ENCODE peak calls at places on chromosomes 1 and 21, in four cellular contexts. One of them, this sample, is unnamed.

GRCh38 chr1:208231929-208232360 is 12.2 kb downstream of the PLXNA2 start:
- DNase-seq in CD8-positive, alpha-beta memory T cell: no peak
- DNase-seq in body of pancreas: peak; percentile 60
- DNase-seq in tibial artery: no peak
- DNase-seq in this sample: peak; percentile 61

GRCh38 chr1:77847621-77848080 is 40.8 kb upstream of the NEXN start:
- DNase-seq in tibial artery: no peak
- DNase-seq in body of pancreas: no peak
- DNase-seq in CD8-positive, alpha-beta memory T cell: no peak
- DNase-seq in this sample: no peak

GRCh38 chr1:155226910-155227260 is 18.4 kb downstream of the MTX1 start:
- DNase-seq in CD8-positive, alpha-beta memory T cell: no peak
- DNase-seq in tibial artery: peak; percentile 56
- DNase-seq in body of pancreas: peak; percentile 42
- DNase-seq in this sample: peak; percentile 75

GRCh38 chr1:53593758-53594380 is 134.7 kb downstream of the DMRTB1 start:
- DNase-seq in body of pancreas: no peak
- DNase-seq in tibial artery: no peak
- DNase-seq in CD8-positive, alpha-beta memory T cell: no peak
- DNase-seq in this sample: peak; percentile 74

GRCh38 chr1:147109762-147110161 is 62.5 kb downstream of the PRKAB2 start:
- DNase-seq in CD8-positive, alpha-beta memory T cell: no peak
- DNase-seq in tibial artery: no peak
- DNase-seq in body of pancreas: no peak
- DNase-seq in this sample: no peak

GRCh38 chr1:171438441-171438840 is 46.9 kb upstream of the PRRC2C start:
- DNase-seq in CD8-positive, alpha-beta memory T cell: no peak
- DNase-seq in body of pancreas: peak; percentile 15
- DNase-seq in tibial artery: peak; percentile 71
- DNase-seq in this sample: no peak

GRCh38 chr1:178862864-178863263 is 8.0 kb downstream of the ANGPTL1 start:
- DNase-seq in tibial artery: no peak
- DNase-seq in body of pancreas: no peak
- DNase-seq in CD8-positive, alpha-beta memory T cell: no peak
- DNase-seq in this sample: no peak

GRCh38 chr21:45551316-45551715 is 9.1 kb upstream of the SLC19A1 start:
- DNase-seq in body of pancreas: peak; percentile 39
- DNase-seq in tibial artery: no peak
- DNase-seq in CD8-positive, alpha-beta memory T cell: no peak
- DNase-seq in this sample: peak; percentile 60

GRCh38 chr1:33120436-33121231 is 39.7 kb downstream of the AZIN2 start:
- DNase-seq in CD8-positive, alpha-beta memory T cell: no peak
- DNase-seq in tibial artery: no peak
- DNase-seq in body of pancreas: no peak
- DNase-seq in this sample: no peak

GRCh38 chr1:85258536-85259117 is 835 bp downstream of the C1orf52 start:
- DNase-seq in tibial artery: no peak
- DNase-seq in CD8-positive, alpha-beta memory T cell: no peak
- DNase-seq in body of pancreas: peak; percentile 20
- DNase-seq in this sample: peak; percentile 45

GRCh38 chr1:97209381-97209780 is 487.8 kb downstream of the PTBP2 start:
- DNase-seq in body of pancreas: no peak
- DNase-seq in tibial artery: no peak
- DNase-seq in CD8-positive, alpha-beta memory T cell: no peak
- DNase-seq in this sample: no peak

GRCh38 chr1:107874221-107874620 is 90.8 kb downstream of the VAV3 start:
- DNase-seq in body of pancreas: no peak
- DNase-seq in tibial artery: no peak
- DNase-seq in CD8-positive, alpha-beta memory T cell: no peak
- DNase-seq in this sample: peak; percentile 16

GRCh38 chr1:31505884-31506497 is 70.3 kb upstream of the TINAGL1 start:
- DNase-seq in body of pancreas: no peak
- DNase-seq in tibial artery: no peak
- DNase-seq in CD8-positive, alpha-beta memory T cell: no peak
- DNase-seq in this sample: peak; percentile 71

GRCh38 chr21:42568834-42569731 is 55.4 kb downstream of the SLC37A1 start:
- DNase-seq in tibial artery: peak; percentile 16
- DNase-seq in CD8-positive, alpha-beta memory T cell: no peak
- DNase-seq in body of pancreas: peak; percentile 1
- DNase-seq in this sample: no peak

GRCh38 chr1:175628548-175629317 is 114.7 kb downstream of the TNR start:
- DNase-seq in tibial artery: peak; percentile 65
- DNase-seq in CD8-positive, alpha-beta memory T cell: no peak
- DNase-seq in body of pancreas: no peak
- DNase-seq in this sample: no peak

DNA sequence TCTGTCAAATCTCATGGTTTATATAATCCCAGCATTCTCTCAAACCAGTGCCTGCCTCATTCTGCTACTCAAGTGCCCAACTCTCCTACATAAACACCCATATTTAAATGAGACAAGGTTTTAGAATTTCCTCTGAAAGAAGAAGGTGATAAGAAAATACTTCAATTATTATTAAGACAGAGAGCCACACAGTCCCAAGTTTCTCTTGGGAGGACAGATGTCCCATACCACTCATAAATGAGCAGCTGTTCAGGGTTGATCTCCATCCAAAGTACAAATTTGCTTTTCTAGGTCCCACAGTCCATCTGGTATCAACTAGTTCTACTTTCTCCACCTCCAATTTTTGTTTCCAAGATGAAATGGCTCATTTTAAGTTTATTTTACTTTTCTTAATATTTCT is 11.3 kb downstream of the DCAF8 start:
- DNase-seq in CD8-positive, alpha-beta memory T cell: no peak
- DNase-seq in body of pancreas: no peak
- DNase-seq in tibial artery: no peak
- DNase-seq in this sample: no peak
- H3K27ac ChIP-seq in CD8-positive, alpha-beta memory T cell: no peak overlapping the region
- H3K27ac ChIP-seq in body of pancreas: peak overlapping the region; percentile 42
- H3K27ac ChIP-seq in tibial artery: peak overlapping the region; percentile 49
- H3K27ac ChIP-seq in this sample: peak overlapping the region; percentile 72

GRCh38 chr1:164707868-164708331 is 148.9 kb downstream of the PBX1 start:
- DNase-seq in CD8-positive, alpha-beta memory T cell: no peak
- DNase-seq in body of pancreas: peak; percentile 51
- DNase-seq in tibial artery: no peak
- DNase-seq in this sample: peak; percentile 58

GRCh38 chr1:164709108-164709507 is 150.1 kb downstream of the PBX1 start:
- DNase-seq in CD8-positive, alpha-beta memory T cell: no peak
- DNase-seq in tibial artery: no peak
- DNase-seq in body of pancreas: no peak
- DNase-seq in this sample: no peak

GRCh38 chr1:164708596-164708995 is 149.6 kb downstream of the PBX1 start:
- DNase-seq in CD8-positive, alpha-beta memory T cell: no peak
- DNase-seq in tibial artery: no peak
- DNase-seq in body of pancreas: no peak
- DNase-seq in this sample: no peak

GRCh38 chr1:164704954-164705353 is 146.0 kb downstream of the PBX1 start:
- DNase-seq in CD8-positive, alpha-beta memory T cell: no peak
- DNase-seq in body of pancreas: no peak
- DNase-seq in tibial artery: no peak
- DNase-seq in this sample: peak; percentile 48

GRCh38 chr1:164706596-164706995 is 147.6 kb downstream of the PBX1 start:
- DNase-seq in CD8-positive, alpha-beta memory T cell: no peak
- DNase-seq in body of pancreas: no peak
- DNase-seq in tibial artery: no peak
- DNase-seq in this sample: peak; percentile 38
- H3K27ac ChIP-seq in CD8-positive, alpha-beta memory T cell: no peak overlapping the region
- H3K27ac ChIP-seq in body of pancreas: peak overlapping the region; percentile 64
- H3K27ac ChIP-seq in tibial artery: peak overlapping the region; percentile 70
- H3K27ac ChIP-seq in this sample: peak overlapping the region; percentile 89

GRCh38 chr1:28889357-28889756 is 25.0 kb upstream of the EPB41 start:
- DNase-seq in body of pancreas: no peak
- DNase-seq in tibial artery: no peak
- DNase-seq in CD8-positive, alpha-beta memory T cell: no peak
- DNase-seq in this sample: no peak
- H3K27ac ChIP-seq in body of pancreas: no peak overlapping the region
- H3K27ac ChIP-seq in tibial artery: no peak overlapping the region
- H3K27ac ChIP-seq in CD8-positive, alpha-beta memory T cell: peak overlapping the region; percentile 28
- H3K27ac ChIP-seq in this sample: no peak overlapping the region

DNA sequence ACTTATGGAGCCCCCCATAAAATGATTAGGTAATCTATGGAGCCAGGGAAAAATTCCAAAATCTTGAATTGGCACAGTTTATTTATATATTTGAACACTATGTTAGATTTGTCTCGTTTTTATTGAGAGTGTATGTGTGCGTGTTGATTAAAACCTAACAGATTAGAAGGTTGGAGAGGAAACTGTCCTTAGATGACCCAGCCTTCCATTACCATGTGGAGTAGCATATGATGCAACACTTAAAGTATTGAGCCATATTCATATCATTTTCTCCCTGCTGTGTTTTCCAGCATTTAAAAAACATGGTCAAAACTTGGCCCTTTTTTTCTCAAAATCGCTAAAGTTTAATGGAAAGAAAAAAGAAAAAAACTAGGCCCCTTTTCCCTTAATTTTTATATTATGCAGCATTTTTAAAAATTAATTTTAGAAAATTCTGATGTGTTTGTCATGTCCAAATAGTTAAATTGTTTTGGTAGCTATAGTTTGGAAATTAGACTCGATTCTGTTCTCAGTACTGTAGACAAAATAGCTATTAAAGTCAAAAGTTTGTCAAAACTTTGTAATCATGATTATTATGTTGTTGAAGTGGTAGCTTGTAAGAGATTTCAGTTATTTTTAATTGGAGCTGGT is 2.3 kb downstream of the LRRC8D start:
- DNase-seq in CD8-positive, alpha-beta memory T cell: no peak
- DNase-seq in tibial artery: no peak
- DNase-seq in body of pancreas: peak; percentile 33
- DNase-seq in this sample: peak; percentile 86
- H3K27ac ChIP-seq in CD8-positive, alpha-beta memory T cell: peak overlapping the region; percentile 72
- H3K27ac ChIP-seq in tibial artery: no peak overlapping the region
- H3K27ac ChIP-seq in body of pancreas: no peak overlapping the region
- H3K27ac ChIP-seq in this sample: no peak overlapping the region

DNA sequence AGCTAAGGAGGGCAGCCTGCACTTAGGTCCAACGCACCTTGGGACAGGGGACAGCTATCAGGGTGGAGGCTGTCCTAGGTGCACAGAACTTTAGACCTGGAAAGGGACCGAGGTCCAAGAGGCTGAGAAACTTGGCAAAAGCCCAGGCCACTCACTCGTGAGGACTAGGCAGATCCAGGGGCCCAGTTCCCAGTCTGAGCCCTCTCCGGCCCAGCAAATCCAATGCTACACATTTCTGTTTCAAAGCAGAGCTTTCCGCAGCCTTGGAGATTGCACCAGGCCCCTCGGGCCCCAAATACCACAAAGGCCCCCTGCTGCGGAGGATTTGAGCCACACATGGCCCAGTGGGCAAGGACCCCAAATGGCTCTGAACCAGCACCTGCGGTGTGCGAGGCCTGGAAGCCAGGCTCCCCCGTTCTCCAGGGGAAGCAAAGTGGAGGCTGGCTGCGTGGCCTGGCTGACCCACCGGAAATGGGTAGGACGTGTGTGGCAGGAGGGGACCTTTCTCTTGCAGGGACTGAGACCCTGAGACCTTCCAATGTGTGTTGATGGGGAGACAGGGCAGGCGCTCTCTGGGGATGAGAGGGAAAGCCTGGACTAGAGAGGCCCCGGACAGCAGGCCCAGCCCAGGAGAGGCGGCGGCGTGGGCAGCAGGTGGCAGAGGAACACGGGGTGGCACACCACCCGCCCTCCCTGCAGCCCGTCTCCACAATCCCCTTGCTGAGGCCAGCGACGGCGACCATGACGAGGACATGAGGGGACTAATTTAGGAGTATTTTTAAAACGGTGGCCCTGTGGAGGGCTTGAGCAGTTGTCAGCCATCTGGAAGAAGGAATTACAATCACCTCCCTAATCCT is 118.7 kb downstream of the CASZ1 start:
- DNase-seq in body of pancreas: peak; percentile 50
- DNase-seq in CD8-positive, alpha-beta memory T cell: no peak
- DNase-seq in tibial artery: no peak
- DNase-seq in this sample: peak; percentile 44
- H3K27ac ChIP-seq in body of pancreas: no peak overlapping the region
- H3K27ac ChIP-seq in CD8-positive, alpha-beta memory T cell: no peak overlapping the region
- H3K27ac ChIP-seq in tibial artery: peak overlapping the region; percentile 78
- H3K27ac ChIP-seq in this sample: peak overlapping the region; percentile 77

GRCh38 chr1:152022521-152022920 is 14.3 kb downstream of the S100A11 start:
- DNase-seq in body of pancreas: no peak
- DNase-seq in CD8-positive, alpha-beta memory T cell: no peak
- DNase-seq in tibial artery: no peak
- DNase-seq in this sample: no peak
- H3K27ac ChIP-seq in body of pancreas: no peak overlapping the region
- H3K27ac ChIP-seq in CD8-positive, alpha-beta memory T cell: no peak overlapping the region
- H3K27ac ChIP-seq in tibial artery: no peak overlapping the region
- H3K27ac ChIP-seq in this sample: no peak overlapping the region

DNA sequence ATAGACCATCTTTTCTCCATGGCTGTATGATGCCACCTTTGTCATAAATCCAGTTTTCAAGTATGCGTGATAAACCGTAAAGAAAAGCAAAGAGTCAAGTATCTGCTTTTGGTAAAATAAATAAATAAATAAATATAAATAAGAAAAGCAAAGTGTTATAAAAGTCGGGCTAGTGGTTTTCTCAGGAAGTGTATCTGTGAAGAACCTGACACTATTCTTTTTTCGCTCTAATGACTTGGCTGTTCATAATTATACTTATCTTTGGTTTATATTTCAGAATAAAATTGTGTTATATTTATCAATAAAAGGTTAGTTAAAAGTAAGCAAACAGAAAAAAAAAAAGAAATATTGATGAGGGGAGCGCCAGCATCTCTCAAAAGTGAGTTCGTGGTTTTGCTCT is 594 bp upstream of the EXO5 start:
- DNase-seq in body of pancreas: no peak
- DNase-seq in tibial artery: no peak
- DNase-seq in CD8-positive, alpha-beta memory T cell: no peak
- DNase-seq in this sample: no peak
- H3K27ac ChIP-seq in body of pancreas: peak overlapping the region; percentile 46
- H3K27ac ChIP-seq in tibial artery: peak overlapping the region; percentile 83
- H3K27ac ChIP-seq in CD8-positive, alpha-beta memory T cell: peak overlapping the region; percentile 60
- H3K27ac ChIP-seq in this sample: no peak overlapping the region

GRCh38 chr1:233620065-233620464 is 6.2 kb downstream of the KCNK1 start:
- DNase-seq in tibial artery: no peak
- DNase-seq in CD8-positive, alpha-beta memory T cell: no peak
- DNase-seq in body of pancreas: no peak
- DNase-seq in this sample: no peak

GRCh38 chr1:233614173-233614742 is 352 bp downstream of the KCNK1 start:
- DNase-seq in body of pancreas: peak; percentile 51
- DNase-seq in tibial artery: no peak
- DNase-seq in CD8-positive, alpha-beta memory T cell: no peak
- DNase-seq in this sample: peak; percentile 64

GRCh38 chr1:233615571-233615970 is 1.7 kb downstream of the KCNK1 start:
- DNase-seq in CD8-positive, alpha-beta memory T cell: no peak
- DNase-seq in tibial artery: no peak
- DNase-seq in body of pancreas: no peak
- DNase-seq in this sample: no peak

GRCh38 chr1:233614743-233615521 is 1.0 kb downstream of the KCNK1 start:
- DNase-seq in tibial artery: no peak
- DNase-seq in CD8-positive, alpha-beta memory T cell: no peak
- DNase-seq in body of pancreas: peak; percentile 8
- DNase-seq in this sample: no peak

DNA sequence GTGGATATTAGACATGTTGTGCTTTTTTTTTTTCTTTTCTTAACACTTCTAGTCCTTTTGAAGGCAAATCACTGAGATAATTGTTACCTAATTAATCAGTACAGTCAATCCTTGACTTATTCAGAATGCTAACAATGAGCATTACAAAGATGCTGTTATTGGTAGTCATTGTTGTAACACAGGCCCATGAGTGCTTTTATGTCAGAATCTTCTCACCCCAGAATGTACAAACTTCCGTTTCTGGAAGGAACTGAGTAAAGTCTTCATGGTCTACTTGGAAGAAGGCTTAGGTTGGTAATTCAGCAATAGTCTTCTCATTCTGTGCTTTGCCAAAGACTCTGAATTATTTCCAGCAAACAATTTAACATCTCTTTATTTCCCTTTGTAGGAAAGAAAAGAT is 3.1 kb downstream of the KCNK1 start:
- DNase-seq in body of pancreas: no peak
- DNase-seq in CD8-positive, alpha-beta memory T cell: no peak
- DNase-seq in tibial artery: no peak
- DNase-seq in this sample: no peak
- H3K27ac ChIP-seq in body of pancreas: no peak overlapping the region
- H3K27ac ChIP-seq in CD8-positive, alpha-beta memory T cell: no peak overlapping the region
- H3K27ac ChIP-seq in tibial artery: no peak overlapping the region
- H3K27ac ChIP-seq in this sample: no peak overlapping the region